ENCODE peak calls at places on chromosomes 6 and 20, in four cellular contexts. H is GM12878, T is K562, U is HepG2. D is an unnamed sample.

GRCh38 chr6:133890941-133891813 is 2.3 kb downstream of the TCF21 start:
- DNase-seq in H (no peak), T (no peak), U (no peak), D (peak; percentile 59)

GRCh38 chr20:4041748-4042411 is 26.5 kb upstream of the RNF24 start:
- DNase-seq in T (peak; percentile 60), H (no peak), U (no peak), D (no peak)

GRCh38 chr6:3808759-3809514 is 40.2 kb upstream of the FAM50B start:
- DNase-seq in T (no peak), H (no peak), U (peak; percentile 50), D (no peak)

GRCh38 chr6:136463796-136464542 is 86.3 kb downstream of the MAP7 start:
- DNase-seq in H (no peak), T (no peak), U (no peak), D (no peak)

GRCh38 chr6:27726620-27727023 is 185.6 kb downstream of the OR2B2 start:
- DNase-seq in T (peak; percentile 31), U (peak; percentile 38), H (no peak), D (no peak)

GRCh38 chr6:146582857-146583256 is 15.9 kb upstream of the ADGB start:
- DNase-seq in U (no peak), H (no peak), T (no peak), D (no peak)

GRCh38 chr6:49463612-49463967 is 420 bp downstream of the CENPQ start:
- DNase-seq in H (no peak), U (no peak), T (no peak), D (no peak)

GRCh38 chr20:11395581-11395980 is 522.1 kb upstream of the BTBD3 start:
- DNase-seq in U (no peak), H (no peak), T (no peak), D (no peak)

GRCh38 chr6:195861-196360 is 96.4 kb upstream of the DUSP22 start:
- DNase-seq in T (no peak), H (no peak), U (no peak), D (no peak)

GRCh38 chr6:36847152-36847551 is 7.9 kb upstream of the CPNE5 start:
- DNase-seq in U (no peak), T (no peak), H (no peak), D (no peak)

GRCh38 chr20:59207742-59208357 is 44.2 kb downstream of the ZNF831 start:
- DNase-seq in H (peak; percentile 2), U (peak; percentile 53), T (peak; percentile 61), D (peak; percentile 50)

GRCh38 chr6:81366970-81367369 is 385.5 kb downstream of the TENT5A start:
- DNase-seq in U (no peak), H (no peak), T (no peak), D (no peak)

GRCh38 chr6:10725716-10726115 is 2.8 kb downstream of the TMEM14C start:
- DNase-seq in U (no peak), H (no peak), T (no peak), D (no peak)

GRCh38 chr6:119454694-119455093 is 105.1 kb upstream of the MAN1A1 start:
- DNase-seq in H (no peak), T (no peak), U (no peak), D (no peak)

GRCh38 chr6:39958947-39959346 is 24.7 kb upstream of the MOCS1 start:
- DNase-seq in U (no peak), T (no peak), H (no peak), D (no peak)

GRCh38 chr20:13322621-13323020 is 101.5 kb downstream of the ISM1 start:
- DNase-seq in U (peak; percentile 90), H (no peak), T (no peak), D (no peak)

GRCh38 chr6:19988555-19988954 is 151.4 kb downstream of the ID4 start:
- DNase-seq in H (no peak), U (peak; percentile 8), T (no peak), D (no peak)

GRCh38 chr20:53891306-53891894 is 179.0 kb downstream of the BCAS1 start:
- DNase-seq in U (no peak), T (no peak), H (no peak), D (no peak)
- TF ChIP-seq JUND in U (no peak), T (no peak), H (no peak), D (no peak)

DNA sequence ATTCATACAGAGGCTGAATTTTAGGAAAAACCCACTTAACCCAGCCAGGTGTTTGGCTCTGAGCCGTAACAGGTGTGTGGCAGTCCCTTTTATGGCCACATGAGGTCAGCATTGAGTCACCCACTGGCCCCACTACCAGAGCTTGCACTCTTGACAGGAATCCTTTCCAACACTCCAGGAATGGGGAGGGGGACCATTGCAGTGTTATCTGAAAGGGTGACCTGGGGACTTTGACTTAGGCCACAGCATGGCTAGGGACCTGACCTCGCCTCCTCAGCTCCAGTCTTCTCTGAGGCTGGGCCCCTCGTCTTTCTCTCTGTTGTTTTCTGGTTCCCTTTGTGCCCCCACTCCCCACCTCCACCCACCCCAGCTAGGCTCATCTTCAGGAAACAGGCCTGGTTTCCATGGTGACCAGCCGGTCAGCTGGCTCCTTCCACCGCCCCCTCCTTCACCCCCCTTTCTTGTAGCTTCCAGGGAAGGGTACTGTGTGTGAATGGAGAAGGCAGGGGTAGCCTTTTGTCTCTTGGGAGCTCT is 2.1 kb upstream of the TMEM151B start:
- DNase-seq in H (no peak), T (peak; percentile 79), U (peak; percentile 60), D (peak; percentile 75)
- TF ChIP-seq YY1 in H (peak; percentile 60), T (no peak), U (no peak), D (no peak)

GRCh38 chr6:132058975-132059374 is 107.8 kb upstream of the CCN2 start:
- DNase-seq in H (no peak), T (no peak), U (no peak), D (no peak)

GRCh38 chr6:132052096-132052495 is 100.9 kb upstream of the CCN2 start:
- DNase-seq in U (no peak), T (no peak), H (no peak), D (no peak)

GRCh38 chr6:132054525-132054924 is 103.4 kb upstream of the CCN2 start:
- DNase-seq in U (no peak), T (no peak), H (no peak), D (no peak)

DNA sequence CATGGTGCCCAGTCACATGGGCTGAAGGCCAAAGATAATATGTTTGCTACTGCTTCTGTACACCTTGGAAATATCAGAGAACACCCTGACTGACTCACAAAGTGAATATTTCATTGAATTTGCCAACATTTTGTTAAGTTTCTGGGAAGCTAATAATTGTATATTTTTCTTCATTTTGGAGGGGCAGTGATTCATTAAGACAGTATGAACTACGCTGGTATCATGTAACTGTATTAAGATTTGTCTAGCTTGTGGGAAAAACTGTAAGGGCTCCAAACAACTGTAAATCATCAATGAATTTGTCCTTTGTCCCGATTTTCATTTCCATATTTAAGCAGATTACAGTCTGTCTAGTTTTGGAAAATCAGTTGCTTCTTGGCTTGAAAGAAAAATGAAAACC is 102.4 kb upstream of the CCN2 start:
- DNase-seq in T (no peak), H (no peak), U (no peak), D (no peak)
- TF ChIP-seq NFIC in T (no peak), H (no peak), U (no peak), D (peak; percentile 22)

DNA sequence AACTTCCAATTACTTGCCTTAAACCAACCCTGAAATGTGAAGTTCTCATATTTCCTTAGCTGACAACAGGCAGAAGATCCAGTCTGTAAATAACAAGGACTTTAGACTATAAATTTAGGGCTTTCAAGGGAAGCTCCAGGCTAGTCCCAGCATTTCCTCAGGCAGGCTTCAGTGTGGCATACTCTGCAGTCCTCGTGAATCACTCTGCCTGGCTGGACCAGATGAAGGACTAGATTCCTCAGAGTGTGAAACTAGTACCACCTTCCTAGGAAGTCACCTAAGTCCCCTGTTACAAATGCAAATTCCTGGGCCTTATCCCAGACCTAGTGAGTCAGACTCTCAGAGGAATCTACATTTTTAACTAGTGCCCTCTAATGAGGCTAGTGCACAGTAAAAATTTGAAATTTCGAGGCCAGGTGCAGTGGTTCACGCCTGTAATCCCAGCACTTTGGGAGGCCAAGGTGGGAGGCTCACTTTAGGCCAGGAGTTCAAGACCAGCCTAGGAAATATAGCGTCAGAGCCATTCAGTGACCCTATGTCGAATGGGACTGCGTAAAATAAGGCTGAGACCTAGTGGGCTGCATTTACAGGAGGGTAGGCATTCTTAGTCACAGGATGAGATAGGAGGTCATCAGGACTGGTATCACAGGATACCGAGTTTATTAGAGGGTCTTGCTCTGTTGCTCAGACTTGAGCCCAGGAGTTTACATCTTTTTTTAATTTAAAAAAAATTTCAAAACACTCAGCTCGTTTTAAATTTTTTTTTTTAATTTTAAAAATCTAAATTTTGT is 279.6 kb upstream of the JARID2 start:
- DNase-seq in T (no peak), U (no peak), H (no peak), D (no peak)
- TF ChIP-seq JUND in T (no peak), U (no peak), H (no peak), D (no peak)

DNA sequence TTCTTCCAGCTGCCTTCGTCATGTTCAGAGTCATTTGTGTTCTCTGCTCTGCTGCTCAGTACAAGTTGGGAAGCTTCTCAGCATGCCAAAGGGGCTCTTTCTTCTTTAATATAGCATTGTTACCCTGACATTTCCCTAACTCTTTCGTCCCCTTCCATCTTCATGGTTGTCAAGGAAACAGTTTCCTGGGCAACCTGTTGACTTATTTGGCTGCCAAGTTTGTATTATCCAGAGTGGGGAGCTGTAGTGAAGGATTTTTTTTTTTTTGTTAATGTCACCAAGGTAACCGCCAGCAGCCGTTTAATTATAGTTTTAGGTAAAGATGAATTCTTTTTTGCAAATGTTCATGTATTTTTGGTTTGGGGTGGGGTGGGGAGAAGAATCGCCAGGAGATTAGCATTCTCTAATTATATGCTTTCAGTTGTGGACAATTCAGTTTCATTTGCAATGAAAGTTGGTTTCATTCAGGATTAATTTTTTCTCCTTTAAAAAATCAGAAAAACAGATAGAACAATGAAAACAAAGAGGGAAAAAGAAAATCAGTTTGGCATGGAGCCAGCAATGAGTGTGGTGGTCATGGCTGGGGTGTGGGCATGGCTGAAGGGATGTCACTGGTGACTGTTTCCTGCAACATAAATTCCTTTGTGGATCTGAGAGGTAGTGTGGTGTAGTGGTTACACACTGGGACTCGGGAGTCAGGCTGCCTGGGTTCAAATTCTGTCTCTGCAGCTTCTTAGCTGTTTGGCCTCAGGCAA is 73.0 kb upstream of the KCNG1 start:
- DNase-seq in U (no peak), H (no peak), T (no peak), D (no peak)
- TF ChIP-seq YY1 in U (no peak), H (no peak), T (no peak), D (no peak)

GRCh38 chr6:166514196-166514595 is 72.3 kb downstream of the RAMACL start:
- DNase-seq in H (no peak), T (no peak), U (no peak), D (no peak)

GRCh38 chr6:166515072-166515810 is 71.2 kb downstream of the RAMACL start:
- DNase-seq in T (peak; percentile 18), U (peak; percentile 14), H (no peak), D (no peak)

GRCh38 chr6:166511316-166511715 is 75.2 kb downstream of the RAMACL start:
- DNase-seq in U (no peak), H (no peak), T (no peak), D (no peak)

GRCh38 chr6:166509193-166509592 is 77.3 kb downstream of the RAMACL start:
- DNase-seq in T (no peak), H (no peak), U (no peak), D (no peak)

DNA sequence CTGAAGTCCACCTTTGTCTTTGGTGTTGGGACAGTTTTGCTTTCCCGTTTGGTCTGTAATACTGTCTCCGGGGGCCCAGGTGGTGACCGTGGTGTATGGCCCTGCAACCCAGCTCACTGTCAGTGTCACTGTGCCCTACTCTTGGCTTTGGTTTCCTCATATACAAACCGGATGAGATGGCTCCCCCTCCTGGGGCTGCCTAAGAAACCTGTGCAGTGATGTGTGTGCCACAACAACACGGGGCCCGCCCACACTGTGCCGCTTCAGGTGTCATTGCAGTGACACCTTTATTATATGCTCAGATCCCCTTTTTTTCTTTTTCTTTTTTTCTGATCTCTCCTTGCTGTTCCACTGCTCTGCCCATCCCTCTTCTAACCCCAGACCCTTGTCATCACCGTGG is 73.9 kb downstream of the RAMACL start:
- DNase-seq in H (no peak), U (no peak), T (no peak), D (no peak)
- TF ChIP-seq NFIC in H (no peak), U (no peak), T (no peak), D (no peak)

GRCh38 chr6:63236398-63236817 is 25.1 kb downstream of the FKBP1C start:
- DNase-seq in H (peak; percentile 2), T (no peak), U (no peak), D (no peak)
- TF ChIP-seq JUND in H (no peak), T (no peak), U (no peak), D (no peak)

D was measured in SK-N-SH.